ENCODE peak calls at places on chromosomes 7 and 10, in nine cellular contexts. One of them, this sample, is unnamed.

GRCh38 chr10:667096-667495 is 22.4 kb downstream of the DIP2C start:
- DNase-seq in heart right ventricle: no peak
- DNase-seq in substantia nigra: no peak
- DNase-seq in psoas muscle: no peak
- DNase-seq in WERI-Rb-1: peak; percentile 87
- DNase-seq in neuronal stem cell: no peak
- DNase-seq in CD8-positive, alpha-beta memory T cell: no peak
- DNase-seq in right lobe of liver: no peak
- DNase-seq in neural progenitor cell: no peak
- DNase-seq in this sample: no peak

GRCh38 chr7:23530355-23530754 is 1.4 kb downstream of the TRA2A start:
- DNase-seq in CD8-positive, alpha-beta memory T cell: peak; percentile 49
- DNase-seq in right lobe of liver: no peak
- DNase-seq in neural progenitor cell: peak; percentile 51
- DNase-seq in substantia nigra: no peak
- DNase-seq in psoas muscle: no peak
- DNase-seq in WERI-Rb-1: no peak
- DNase-seq in heart right ventricle: no peak
- DNase-seq in neuronal stem cell: no peak
- DNase-seq in this sample: no peak

GRCh38 chr10:75084834-75085384 is 26.5 kb upstream of the SAMD8 start:
- DNase-seq in CD8-positive, alpha-beta memory T cell: no peak
- DNase-seq in substantia nigra: no peak
- DNase-seq in right lobe of liver: no peak
- DNase-seq in WERI-Rb-1: no peak
- DNase-seq in neuronal stem cell: no peak
- DNase-seq in heart right ventricle: no peak
- DNase-seq in psoas muscle: peak; percentile 29
- DNase-seq in neural progenitor cell: no peak
- DNase-seq in this sample: no peak

GRCh38 chr7:359226-359775 is 69.3 kb downstream of the FOXL3 start:
- DNase-seq in CD8-positive, alpha-beta memory T cell: no peak
- DNase-seq in right lobe of liver: peak; percentile 47
- DNase-seq in neuronal stem cell: no peak
- DNase-seq in WERI-Rb-1: no peak
- DNase-seq in psoas muscle: no peak
- DNase-seq in neural progenitor cell: no peak
- DNase-seq in substantia nigra: no peak
- DNase-seq in heart right ventricle: no peak
- DNase-seq in this sample: peak; percentile 4

GRCh38 chr7:87058739-87059524 is 522 bp downstream of the ELAPOR2 start:
- DNase-seq in CD8-positive, alpha-beta memory T cell: no peak
- DNase-seq in heart right ventricle: peak; percentile 8
- DNase-seq in psoas muscle: peak; percentile 43
- DNase-seq in right lobe of liver: peak; percentile 54
- DNase-seq in neural progenitor cell: peak; percentile 31
- DNase-seq in substantia nigra: peak; percentile 4
- DNase-seq in WERI-Rb-1: peak; percentile 43
- DNase-seq in neuronal stem cell: no peak
- DNase-seq in this sample: peak; percentile 56

GRCh38 chr10:3978762-3979161 is 193.8 kb upstream of the KLF6 start:
- DNase-seq in substantia nigra: no peak
- DNase-seq in neuronal stem cell: no peak
- DNase-seq in heart right ventricle: no peak
- DNase-seq in neural progenitor cell: no peak
- DNase-seq in right lobe of liver: no peak
- DNase-seq in psoas muscle: no peak
- DNase-seq in CD8-positive, alpha-beta memory T cell: peak; percentile 6
- DNase-seq in WERI-Rb-1: no peak
- DNase-seq in this sample: no peak

GRCh38 chr7:103573479-103574058 is 127.6 kb upstream of the SLC26A5 start:
- DNase-seq in CD8-positive, alpha-beta memory T cell: no peak
- DNase-seq in psoas muscle: no peak
- DNase-seq in substantia nigra: no peak
- DNase-seq in right lobe of liver: no peak
- DNase-seq in neural progenitor cell: peak; percentile 10
- DNase-seq in WERI-Rb-1: no peak
- DNase-seq in heart right ventricle: no peak
- DNase-seq in neuronal stem cell: peak; percentile 39
- DNase-seq in this sample: no peak

GRCh38 chr7:104962781-104963180 is 51.2 kb upstream of the KMT2E start:
- DNase-seq in substantia nigra: no peak
- DNase-seq in neural progenitor cell: no peak
- DNase-seq in CD8-positive, alpha-beta memory T cell: no peak
- DNase-seq in heart right ventricle: no peak
- DNase-seq in WERI-Rb-1: no peak
- DNase-seq in neuronal stem cell: no peak
- DNase-seq in psoas muscle: no peak
- DNase-seq in right lobe of liver: no peak
- DNase-seq in this sample: no peak

GRCh38 chr10:99456207-99456606 is 25.8 kb upstream of the GOT1 start:
- DNase-seq in right lobe of liver: no peak
- DNase-seq in neural progenitor cell: no peak
- DNase-seq in psoas muscle: no peak
- DNase-seq in substantia nigra: no peak
- DNase-seq in heart right ventricle: no peak
- DNase-seq in WERI-Rb-1: no peak
- DNase-seq in CD8-positive, alpha-beta memory T cell: no peak
- DNase-seq in neuronal stem cell: no peak
- DNase-seq in this sample: no peak

GRCh38 chr10:31700222-31700621 is 228.4 kb downstream of the ARHGAP12 start:
- DNase-seq in neuronal stem cell: no peak
- DNase-seq in heart right ventricle: peak; percentile 42
- DNase-seq in right lobe of liver: no peak
- DNase-seq in neural progenitor cell: no peak
- DNase-seq in WERI-Rb-1: no peak
- DNase-seq in substantia nigra: no peak
- DNase-seq in psoas muscle: no peak
- DNase-seq in CD8-positive, alpha-beta memory T cell: no peak
- DNase-seq in this sample: peak; percentile 47

GRCh38 chr7:7706556-7706955 is 11.9 kb downstream of the RPA3 start:
- DNase-seq in neural progenitor cell: no peak
- DNase-seq in neuronal stem cell: no peak
- DNase-seq in substantia nigra: no peak
- DNase-seq in heart right ventricle: no peak
- DNase-seq in right lobe of liver: no peak
- DNase-seq in psoas muscle: no peak
- DNase-seq in WERI-Rb-1: no peak
- DNase-seq in CD8-positive, alpha-beta memory T cell: no peak
- DNase-seq in this sample: no peak

GRCh38 chr10:75042292-75042974 is 69.0 kb upstream of the SAMD8 start:
- DNase-seq in psoas muscle: peak; percentile 83
- DNase-seq in heart right ventricle: no peak
- DNase-seq in substantia nigra: no peak
- DNase-seq in right lobe of liver: no peak
- DNase-seq in neuronal stem cell: no peak
- DNase-seq in WERI-Rb-1: no peak
- DNase-seq in CD8-positive, alpha-beta memory T cell: no peak
- DNase-seq in neural progenitor cell: no peak
- DNase-seq in this sample: no peak

DNA sequence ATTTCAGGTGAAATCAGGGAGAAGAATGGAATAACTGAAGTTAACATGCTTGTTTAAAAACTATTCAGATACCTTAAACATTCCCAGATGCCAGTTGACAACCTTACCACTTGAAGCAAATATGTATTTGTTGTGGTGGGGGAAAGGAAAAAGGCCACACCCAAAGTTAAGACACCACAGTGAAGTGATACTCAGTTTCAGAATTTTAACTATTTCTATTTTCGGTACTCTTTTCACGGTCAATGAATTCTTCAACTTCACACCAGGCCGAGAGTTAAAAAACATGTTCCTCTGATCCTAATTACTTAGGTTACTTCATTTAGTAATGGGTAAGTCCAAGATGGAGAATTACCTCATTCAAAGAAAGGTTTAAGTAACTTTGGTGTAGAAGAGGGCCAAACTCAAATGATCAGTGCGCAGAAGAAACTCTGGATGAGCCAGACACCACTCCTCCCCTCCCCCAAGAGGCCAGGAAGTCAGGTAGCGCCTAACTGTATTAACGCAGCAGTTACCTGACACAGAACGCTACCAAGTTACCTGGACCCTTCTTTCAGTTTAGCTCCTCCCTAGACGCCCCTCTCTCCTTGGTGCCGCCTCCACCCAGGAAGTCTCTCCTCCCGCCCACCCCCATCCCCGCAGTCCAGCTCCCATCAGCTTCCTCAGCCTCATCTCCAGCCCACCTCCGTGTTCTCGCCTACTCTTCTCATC is 693 bp downstream of the MTPN start:
- DNase-seq in WERI-Rb-1: peak; percentile 16
- DNase-seq in substantia nigra: no peak
- DNase-seq in right lobe of liver: no peak
- DNase-seq in neuronal stem cell: no peak
- DNase-seq in CD8-positive, alpha-beta memory T cell: peak; percentile 34
- DNase-seq in heart right ventricle: no peak
- DNase-seq in neural progenitor cell: no peak
- DNase-seq in psoas muscle: peak; percentile 39
- DNase-seq in this sample: no peak
- H3K27ac ChIP-seq in WERI-Rb-1: peak overlapping the region; percentile 86
- H3K27ac ChIP-seq in substantia nigra: peak overlapping the region; percentile 81
- H3K27ac ChIP-seq in right lobe of liver: peak overlapping the region; percentile 61
- H3K27ac ChIP-seq in neuronal stem cell: no peak overlapping the region
- H3K27ac ChIP-seq in CD8-positive, alpha-beta memory T cell: peak overlapping the region; percentile 92
- H3K27ac ChIP-seq in heart right ventricle: peak overlapping the region; percentile 88
- H3K27ac ChIP-seq in neural progenitor cell: no peak overlapping the region
- H3K27ac ChIP-seq in psoas muscle: peak overlapping the region; percentile 91
- H3K27ac ChIP-seq in this sample: peak overlapping the region; percentile 94

DNA sequence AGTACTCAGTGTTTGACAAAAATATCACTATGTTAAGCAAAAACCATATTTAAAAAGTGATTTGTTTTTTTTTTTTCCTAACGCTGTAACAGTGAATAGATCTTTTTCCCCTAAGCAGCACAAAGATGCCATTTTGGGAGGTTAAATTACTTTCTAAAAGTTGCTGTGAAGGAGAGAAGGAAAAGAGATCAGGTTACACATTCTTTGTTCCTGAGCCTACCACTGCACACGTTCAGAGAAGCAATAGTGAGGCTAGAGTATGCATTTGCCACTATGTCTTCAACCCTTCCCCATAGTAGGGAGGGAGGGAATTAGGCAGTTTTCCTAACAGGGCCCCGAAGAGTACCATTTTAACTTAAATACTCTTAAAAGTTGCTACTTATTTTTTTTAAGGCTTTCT is 38.9 kb downstream of the BMPR1A start:
- DNase-seq in right lobe of liver: no peak
- DNase-seq in WERI-Rb-1: no peak
- DNase-seq in CD8-positive, alpha-beta memory T cell: no peak
- DNase-seq in heart right ventricle: no peak
- DNase-seq in psoas muscle: no peak
- DNase-seq in neuronal stem cell: peak; percentile 64
- DNase-seq in neural progenitor cell: peak; percentile 80
- DNase-seq in substantia nigra: no peak
- DNase-seq in this sample: no peak
- H3K27ac ChIP-seq in right lobe of liver: no peak overlapping the region
- H3K27ac ChIP-seq in WERI-Rb-1: no peak overlapping the region
- H3K27ac ChIP-seq in CD8-positive, alpha-beta memory T cell: no peak overlapping the region
- H3K27ac ChIP-seq in heart right ventricle: no peak overlapping the region
- H3K27ac ChIP-seq in psoas muscle: no peak overlapping the region
- H3K27ac ChIP-seq in neuronal stem cell: no peak overlapping the region
- H3K27ac ChIP-seq in neural progenitor cell: peak overlapping the region; percentile 72
- H3K27ac ChIP-seq in substantia nigra: no peak overlapping the region
- H3K27ac ChIP-seq in this sample: no peak overlapping the region

GRCh38 chr7:68706291-68706690 is 892.0 kb upstream of the AUTS2 start:
- DNase-seq in CD8-positive, alpha-beta memory T cell: no peak
- DNase-seq in neuronal stem cell: no peak
- DNase-seq in substantia nigra: no peak
- DNase-seq in WERI-Rb-1: no peak
- DNase-seq in psoas muscle: no peak
- DNase-seq in neural progenitor cell: no peak
- DNase-seq in right lobe of liver: no peak
- DNase-seq in heart right ventricle: no peak
- DNase-seq in this sample: no peak
- H3K27ac ChIP-seq in CD8-positive, alpha-beta memory T cell: no peak overlapping the region
- H3K27ac ChIP-seq in neuronal stem cell: no peak overlapping the region
- H3K27ac ChIP-seq in substantia nigra: no peak overlapping the region
- H3K27ac ChIP-seq in WERI-Rb-1: no peak overlapping the region
- H3K27ac ChIP-seq in psoas muscle: no peak overlapping the region
- H3K27ac ChIP-seq in neural progenitor cell: no peak overlapping the region
- H3K27ac ChIP-seq in right lobe of liver: no peak overlapping the region
- H3K27ac ChIP-seq in heart right ventricle: no peak overlapping the region
- H3K27ac ChIP-seq in this sample: no peak overlapping the region

GRCh38 chr10:73209705-73210104 is 37.4 kb downstream of the DNAJC9 start:
- DNase-seq in neural progenitor cell: no peak
- DNase-seq in CD8-positive, alpha-beta memory T cell: no peak
- DNase-seq in WERI-Rb-1: no peak
- DNase-seq in psoas muscle: no peak
- DNase-seq in heart right ventricle: no peak
- DNase-seq in neuronal stem cell: no peak
- DNase-seq in right lobe of liver: no peak
- DNase-seq in substantia nigra: no peak
- DNase-seq in this sample: no peak
- H3K27ac ChIP-seq in neural progenitor cell: no peak overlapping the region
- H3K27ac ChIP-seq in CD8-positive, alpha-beta memory T cell: no peak overlapping the region
- H3K27ac ChIP-seq in WERI-Rb-1: no peak overlapping the region
- H3K27ac ChIP-seq in psoas muscle: no peak overlapping the region
- H3K27ac ChIP-seq in heart right ventricle: no peak overlapping the region
- H3K27ac ChIP-seq in neuronal stem cell: no peak overlapping the region
- H3K27ac ChIP-seq in right lobe of liver: no peak overlapping the region
- H3K27ac ChIP-seq in substantia nigra: no peak overlapping the region
- H3K27ac ChIP-seq in this sample: no peak overlapping the region

GRCh38 chr10:103616705-103617361 is 123.3 kb downstream of the NEURL1 start:
- DNase-seq in substantia nigra: no peak
- DNase-seq in heart right ventricle: peak; percentile 71
- DNase-seq in psoas muscle: peak; percentile 96
- DNase-seq in WERI-Rb-1: no peak
- DNase-seq in neuronal stem cell: no peak
- DNase-seq in CD8-positive, alpha-beta memory T cell: no peak
- DNase-seq in right lobe of liver: peak; percentile 91
- DNase-seq in neural progenitor cell: no peak
- DNase-seq in this sample: peak; percentile 83

GRCh38 chr10:103618575-103619423 is 125.3 kb downstream of the NEURL1 start:
- DNase-seq in psoas muscle: peak; percentile 86
- DNase-seq in WERI-Rb-1: peak; percentile 79
- DNase-seq in right lobe of liver: peak; percentile 71
- DNase-seq in substantia nigra: peak; percentile 57
- DNase-seq in neuronal stem cell: no peak
- DNase-seq in CD8-positive, alpha-beta memory T cell: no peak
- DNase-seq in neural progenitor cell: no peak
- DNase-seq in heart right ventricle: peak; percentile 74
- DNase-seq in this sample: peak; percentile 87

GRCh38 chr10:103619424-103620356 is 126.2 kb downstream of the NEURL1 start:
- DNase-seq in psoas muscle: no peak
- DNase-seq in WERI-Rb-1: no peak
- DNase-seq in neuronal stem cell: no peak
- DNase-seq in substantia nigra: no peak
- DNase-seq in neural progenitor cell: no peak
- DNase-seq in CD8-positive, alpha-beta memory T cell: no peak
- DNase-seq in right lobe of liver: no peak
- DNase-seq in heart right ventricle: no peak
- DNase-seq in this sample: no peak

GRCh38 chr10:103617362-103618026 is 124.0 kb downstream of the NEURL1 start:
- DNase-seq in neuronal stem cell: no peak
- DNase-seq in heart right ventricle: peak; percentile 20
- DNase-seq in neural progenitor cell: no peak
- DNase-seq in substantia nigra: no peak
- DNase-seq in psoas muscle: no peak
- DNase-seq in CD8-positive, alpha-beta memory T cell: no peak
- DNase-seq in right lobe of liver: peak; percentile 82
- DNase-seq in WERI-Rb-1: no peak
- DNase-seq in this sample: no peak

GRCh38 chr10:103618027-103618385 is 124.5 kb downstream of the NEURL1 start:
- DNase-seq in right lobe of liver: no peak
- DNase-seq in WERI-Rb-1: no peak
- DNase-seq in neural progenitor cell: no peak
- DNase-seq in psoas muscle: no peak
- DNase-seq in heart right ventricle: peak; percentile 10
- DNase-seq in substantia nigra: no peak
- DNase-seq in CD8-positive, alpha-beta memory T cell: no peak
- DNase-seq in neuronal stem cell: no peak
- DNase-seq in this sample: no peak
- H3K27ac ChIP-seq in right lobe of liver: no peak overlapping the region
- H3K27ac ChIP-seq in WERI-Rb-1: peak overlapping the region; percentile 82
- H3K27ac ChIP-seq in neural progenitor cell: no peak overlapping the region
- H3K27ac ChIP-seq in psoas muscle: no peak overlapping the region
- H3K27ac ChIP-seq in heart right ventricle: peak overlapping the region; percentile 79
- H3K27ac ChIP-seq in substantia nigra: peak overlapping the region; percentile 65
- H3K27ac ChIP-seq in CD8-positive, alpha-beta memory T cell: no peak overlapping the region
- H3K27ac ChIP-seq in neuronal stem cell: no peak overlapping the region
- H3K27ac ChIP-seq in this sample: peak overlapping the region; percentile 57

This sample was measured in heart left ventricle.